ENCODE peak calls at places on chromosomes 6 and 20, in seven cellular contexts. D, U, A, Y, I, N and S are unnamed samples.
A peak's percentile ranks its signal among the peaks of the same experiment; 100 is the strongest.

GRCh38 chr20:4230185-4230584 is 214.8 kb upstream of the RNF24 start:
- DNase-seq in A (no peak), I (no peak), N (no peak), D (no peak), U (no peak), Y (no peak), S (no peak)

GRCh38 chr6:137581019-137581707 is 87.0 kb upstream of the OLIG3 start:
- DNase-seq in U (no peak), A (no peak), N (no peak), I (no peak), D (no peak), Y (no peak), S (no peak)

GRCh38 chr20:47677314-47678129 is 107.8 kb downstream of the SULF2 start:
- DNase-seq in D (peak; percentile 42), U (peak; percentile 35), N (peak; percentile 48), I (peak; percentile 50), Y (peak; percentile 59), A (no peak), S (peak; percentile 55)

GRCh38 chr6:33164665-33165373 is 27.4 kb downstream of the COL11A2 start:
- DNase-seq in A (no peak), D (no peak), N (no peak), U (no peak), Y (no peak), I (no peak), S (no peak)

GRCh38 chr6:34671801-34672656 is 24.5 kb downstream of the ILRUN start:
- DNase-seq in A (peak; percentile 48), D (peak; percentile 68), Y (peak; percentile 49), I (peak; percentile 82), N (peak; percentile 92), U (peak; percentile 54), S (peak; percentile 73)

GRCh38 chr20:21309678-21310467 is 6.7 kb downstream of the XRN2 start:
- DNase-seq in Y (no peak), D (no peak), I (no peak), U (no peak), N (no peak), A (no peak), S (no peak)

GRCh38 chr6:87718662-87719433 is 16.8 kb upstream of the AKIRIN2 start:
- DNase-seq in N (no peak), D (peak; percentile 35), A (no peak), U (no peak), Y (peak; percentile 71), I (peak; percentile 65), S (no peak)

GRCh38 chr6:148999921-149000589 is 253.2 kb downstream of the UST start:
- DNase-seq in U (no peak), D (peak; percentile 26), Y (peak; percentile 84), N (no peak), I (peak; percentile 91), A (peak; percentile 84), S (no peak)

GRCh38 chr6:143583542-143584330 is 72.2 kb upstream of the FUCA2 start:
- DNase-seq in N (no peak), Y (peak; percentile 39), U (no peak), D (no peak), A (no peak), I (peak; percentile 70), S (no peak)

GRCh38 chr20:50995506-50995905 is 27.4 kb downstream of the KCNG1 start:
- DNase-seq in A (no peak), Y (peak; percentile 46), U (no peak), D (no peak), N (no peak), I (peak; percentile 56), S (no peak)

GRCh38 chr6:99822741-99823512 is 171.1 kb downstream of the MCHR2 start:
- DNase-seq in N (no peak), D (peak; percentile 12), Y (peak; percentile 57), I (peak; percentile 84), A (no peak), U (peak; percentile 78), S (peak; percentile 20)

GRCh38 chr20:56440346-56441007 is 27.9 kb upstream of the RTF2 start:
- DNase-seq in U (no peak), N (peak; percentile 85), I (no peak), A (no peak), Y (no peak), D (peak; percentile 18), S (peak; percentile 53)

GRCh38 chr6:132122871-132123270 is 171.7 kb upstream of the CCN2 start:
- DNase-seq in N (no peak), D (no peak), A (no peak), Y (peak; percentile 49), I (no peak), U (peak; percentile 50), S (no peak)

GRCh38 chr6:28188111-28188979 is 36.7 kb upstream of the ZSCAN9 start:
- DNase-seq in N (no peak), U (no peak), A (no peak), Y (no peak), I (no peak), D (no peak), S (no peak)

GRCh38 chr20:53579581-53580375 is 13.9 kb downstream of the ZNF217 start:
- DNase-seq in N (no peak), Y (peak; percentile 81), D (peak; percentile 38), U (peak; percentile 83), I (peak; percentile 85), A (no peak), S (peak; percentile 23)

GRCh38 chr20:15446373-15446772 is 1109.0 kb upstream of the FLRT3 start:
- DNase-seq in I (peak; percentile 0), Y (peak; percentile 53), A (peak; percentile 28), N (no peak), U (no peak), D (no peak), S (no peak)

DNA sequence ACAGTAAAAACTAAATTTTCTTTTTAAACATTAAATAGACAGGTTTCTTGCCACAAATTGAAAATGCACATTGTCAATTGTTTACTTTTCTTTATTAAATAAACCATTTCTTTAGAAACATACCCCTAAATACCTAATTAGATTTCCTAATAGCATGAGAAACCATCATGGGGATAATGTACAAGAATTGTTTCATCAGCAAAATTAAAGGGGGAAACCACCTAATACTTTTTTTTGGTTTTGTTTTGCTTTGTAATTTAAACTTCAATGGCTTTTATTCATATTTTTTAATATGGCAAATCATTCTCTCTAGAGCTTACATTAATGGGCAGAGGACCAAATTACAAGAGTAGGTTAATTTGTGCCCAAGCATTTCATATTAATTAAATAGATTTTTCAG is 987.9 kb downstream of the EPHA7 start:
- DNase-seq in N (no peak), A (no peak), U (no peak), I (no peak), D (no peak), Y (no peak), S (no peak)
- H3K4me1 ChIP-seq in N (no peaks in the 10 kb centered on the region), A (no peaks in the 10 kb centered on the region), U (no peaks in the 10 kb centered on the region), I (no peaks in the 10 kb centered on the region), D (no peaks in the 10 kb centered on the region), Y (no peaks in the 10 kb centered on the region), S (no peaks in the 10 kb centered on the region)

DNA sequence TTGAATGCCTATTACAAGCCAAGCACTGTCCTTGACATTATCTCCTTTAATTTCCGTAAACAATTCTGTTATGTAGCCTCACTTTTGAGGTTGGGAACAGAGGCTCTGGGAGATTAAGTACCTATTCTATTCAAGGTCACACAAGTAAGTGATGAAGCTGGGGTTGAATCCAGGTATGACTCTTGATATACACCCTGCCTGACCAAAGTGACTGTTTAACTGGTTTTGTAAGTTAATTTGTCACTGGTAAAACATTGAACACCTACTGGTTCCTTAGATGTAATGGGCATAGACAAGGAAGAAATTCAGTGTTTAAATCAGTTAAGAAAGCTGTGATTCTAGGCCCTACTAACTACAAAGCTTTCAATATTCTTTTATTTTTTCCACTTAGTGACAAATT is 22.9 kb downstream of the GTF2H5 start:
- DNase-seq in I (no peak), U (no peak), Y (no peak), D (no peak), N (no peak), A (no peak), S (no peak)
- H3K4me3 ChIP-seq in I (no peak overlapping the region), U (no peak overlapping the region), Y (no peak overlapping the region), D (no peak overlapping the region), N (no peak overlapping the region), A (no peak overlapping the region), S (no peak overlapping the region)

GRCh38 chr6:47253136-47253535 is 56.6 kb downstream of the TNFRSF21 start:
- DNase-seq in D (no peak), Y (no peak), I (no peak), U (no peak), A (no peak), N (no peak), S (no peak)
- H3K36me3 ChIP-seq in D (no peaks in the 10 kb centered on the region), Y (peaks cover 46% of the 10 kb centered on the region), I (no peaks in the 10 kb centered on the region), U (no peaks in the 10 kb centered on the region), A (peaks cover 4% of the 10 kb centered on the region), N (no peaks in the 10 kb centered on the region), S (no peaks in the 10 kb centered on the region)

GRCh38 chr6:119339941-119340456 is 9.6 kb downstream of the MAN1A1 start:
- DNase-seq in D (no peak), N (no peak), Y (no peak), I (no peak), A (no peak), U (no peak), S (no peak)

GRCh38 chr6:119334535-119335264 is 14.9 kb downstream of the MAN1A1 start:
- DNase-seq in I (no peak), N (no peak), D (no peak), Y (peak; percentile 16), A (no peak), U (no peak), S (no peak)

GRCh38 chr6:119337762-119338161 is 11.8 kb downstream of the MAN1A1 start:
- DNase-seq in I (no peak), U (no peak), D (no peak), N (no peak), Y (no peak), A (no peak), S (no peak)

GRCh38 chr6:119333707-119334295 is 15.8 kb downstream of the MAN1A1 start:
- DNase-seq in N (no peak), Y (no peak), U (no peak), I (no peak), D (no peak), A (no peak), S (no peak)

DNA sequence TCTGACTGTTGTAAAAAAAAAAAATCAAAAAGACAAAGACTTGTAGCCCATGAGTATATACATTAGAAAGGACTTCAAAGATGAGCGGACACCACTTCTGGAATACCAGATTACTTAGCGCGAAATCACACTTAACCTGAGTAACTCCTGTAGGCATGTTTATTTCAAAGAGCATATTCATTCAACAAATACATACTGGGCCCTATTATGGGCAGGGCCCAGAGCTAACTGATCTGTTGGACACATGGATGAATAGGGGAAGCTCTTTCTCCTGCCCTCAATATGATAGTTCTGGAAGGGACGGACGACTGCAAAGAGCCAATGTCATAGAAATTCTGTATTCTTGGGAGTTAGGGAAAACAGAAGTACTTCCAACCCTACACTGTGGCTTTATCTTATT is 12.3 kb downstream of the MAN1A1 start:
- DNase-seq in U (no peak), N (no peak), D (no peak), A (no peak), Y (no peak), I (no peak), S (no peak)
- H3K4me1 ChIP-seq in U (no peaks in the 10 kb centered on the region), N (peaks cover 20% of the 10 kb centered on the region), D (peaks cover 10% of the 10 kb centered on the region), A (peaks cover 41% of the 10 kb centered on the region), Y (peaks cover 35% of the 10 kb centered on the region), I (no peaks in the 10 kb centered on the region), S (no peaks in the 10 kb centered on the region)